ENCODE peak calls at places on chromosomes 13 and 19, in four cellular contexts. T is IMR-90, L is A549, A is HCT116. I is an unnamed sample.

GRCh38 chr19:19643158-19644053 is at the start of gene GMIP:
- DNase-seq in L (peak), A (peak), T (peak), I (no peak)

GRCh38 chr13:45492538-45492937 is 27.8 kb downstream of the COG3 start:
- DNase-seq in T (peak), L (no peak), A (no peak), I (no peak)

GRCh38 chr13:40483601-40484000 is 182.8 kb downstream of the FOXO1 start:
- DNase-seq in L (no peak), T (no peak), A (no peak), I (no peak)

GRCh38 chr13:113565526-113566226 is 18.9 kb upstream of the TFDP1 start:
- DNase-seq in L (no peak), T (no peak), A (no peak), I (no peak)

GRCh38 chr19:23822735-23823134 is 64.0 kb upstream of the ZNF681 start:
- DNase-seq in L (no peak), A (no peak), T (no peak), I (no peak)

GRCh38 chr19:36215276-36216171 is 618 bp downstream of the ZNF146 start:
- DNase-seq in T (peak), A (no peak), L (peak), I (no peak)

GRCh38 chr13:113656015-113656588 is 1.9 kb downstream of the ATP4B start:
- DNase-seq in L (no peak), A (no peak), T (no peak), I (no peak)

GRCh38 chr19:18932216-18932841 is 8.7 kb downstream of the HOMER3 start:
- DNase-seq in A (peak), T (no peak), L (peak), I (no peak)

GRCh38 chr19:771332-771785 is 20.4 kb downstream of the MISP start:
- DNase-seq in A (peak), T (peak), L (no peak), I (no peak)

GRCh38 chr19:15529774-15530372 is 21.5 kb downstream of the CYP4F22 start:
- DNase-seq in A (no peak), L (no peak), T (no peak), I (no peak)

GRCh38 chr19:38785187-38785699 is 3.8 kb upstream of the LGALS7B start:
- DNase-seq in A (no peak), T (no peak), L (no peak), I (no peak)

DNA sequence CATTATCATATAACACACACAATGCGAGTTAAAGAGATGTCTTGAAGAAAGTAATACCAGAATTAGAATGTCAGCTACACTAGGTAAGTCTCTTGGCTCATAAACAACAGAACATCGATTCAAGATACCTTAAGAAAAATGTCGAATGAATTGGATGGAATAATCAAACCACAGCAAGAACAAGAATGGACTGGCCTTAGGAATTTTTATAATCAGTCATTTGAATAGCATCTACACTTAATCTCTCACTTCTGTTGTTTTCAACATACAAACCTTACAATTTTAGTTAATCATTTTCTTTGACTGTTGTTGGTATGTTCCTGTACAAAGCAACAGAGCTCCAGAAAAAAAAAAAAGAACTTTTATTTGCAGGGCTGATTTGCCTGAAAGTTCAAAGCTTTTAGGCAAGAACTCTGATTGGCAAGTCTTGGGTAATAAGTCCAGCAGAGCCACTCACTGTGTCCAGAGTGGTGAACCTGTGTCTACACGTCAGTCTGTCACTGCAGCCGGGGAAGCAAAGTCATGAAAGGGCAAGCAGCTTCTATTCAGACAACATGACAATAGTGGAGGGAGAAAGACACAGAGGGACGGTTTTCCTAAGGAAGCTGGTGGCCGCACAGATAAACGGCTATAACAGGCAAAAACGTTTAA is 1026.1 kb upstream of the MIR17HG start:
- DNase-seq in L (no peak), T (no peak), A (no peak), I (no peak)
- TF ChIP-seq CEBPB in L (no peak), T (no peak), A (no peak), I (no peak)

GRCh38 chr13:33544308-33544707 is 258.8 kb upstream of the STARD13 start:
- DNase-seq in A (no peak), L (no peak), T (no peak), I (no peak)

GRCh38 chr13:33542309-33543088 is 256.9 kb upstream of the STARD13 start:
- DNase-seq in T (peak), A (peak), L (peak), I (peak)

GRCh38 chr13:33543631-33544030 is 258.1 kb upstream of the STARD13 start:
- DNase-seq in A (no peak), T (no peak), L (no peak), I (no peak)

GRCh38 chr13:33541962-33542308 is 256.4 kb upstream of the STARD13 start:
- DNase-seq in A (no peak), L (no peak), T (no peak), I (no peak)

GRCh38 chr13:33543089-33543459 is 257.5 kb upstream of the STARD13 start:
- DNase-seq in L (no peak), A (no peak), T (no peak), I (no peak)
- TF ChIP-seq CEBPB in L (no peak), A (peak), T (no peak), I (no peak)

DNA sequence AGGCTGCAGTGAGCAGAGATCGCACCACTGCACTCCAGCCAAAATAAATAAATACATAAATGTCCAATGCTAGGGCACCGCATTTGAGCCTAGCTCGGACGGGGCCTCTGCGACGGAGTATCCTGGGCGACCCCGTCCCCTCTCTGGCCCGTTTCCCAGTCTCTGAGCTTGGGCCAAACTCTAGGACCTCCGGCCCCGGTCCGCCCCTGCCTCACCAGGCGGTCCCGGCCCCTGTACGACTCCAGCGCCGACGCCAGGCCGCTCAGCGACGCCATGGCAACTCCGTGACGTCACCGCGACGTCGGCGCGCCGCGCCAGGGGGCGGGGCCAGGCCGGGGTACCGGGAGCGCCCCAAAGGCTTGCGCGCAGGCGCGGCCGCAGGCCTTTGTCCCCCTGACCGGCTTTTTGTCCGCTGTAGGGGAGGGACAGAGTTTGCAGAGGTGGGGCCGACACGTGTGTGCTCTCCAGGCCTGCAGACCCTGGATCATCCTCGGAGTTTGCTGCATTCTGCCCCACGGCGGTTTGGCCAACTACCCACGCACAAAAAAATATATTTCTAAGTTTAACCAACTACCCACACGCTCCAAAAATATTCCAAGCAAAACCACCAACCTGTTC is at the start of gene PEX11G:
- DNase-seq in L (peak), A (peak), T (peak), I (peak)
- TF ChIP-seq CEBPB in L (no peak), A (no peak), T (no peak), I (no peak)

GRCh38 chr19:17312481-17313113 is 3.2 kb downstream of the DDA1 start:
- DNase-seq in A (no peak), T (no peak), L (no peak), I (no peak)
- TF ChIP-seq CEBPB in A (no peak), T (no peak), L (no peak), I (no peak)

GRCh38 chr13:98532254-98532653 is 44.7 kb downstream of the STK24 start:
- DNase-seq in T (no peak), A (no peak), L (no peak), I (no peak)

GRCh38 chr13:98529171-98529570 is 47.7 kb downstream of the STK24 start:
- DNase-seq in A (no peak), T (no peak), L (no peak), I (no peak)

GRCh38 chr13:98528663-98529064 is 48.2 kb downstream of the STK24 start:
- DNase-seq in L (no peak), T (peak), A (no peak), I (no peak)

GRCh38 chr13:98527526-98527925 is 49.4 kb downstream of the STK24 start:
- DNase-seq in A (no peak), T (no peak), L (no peak), I (no peak)

GRCh38 chr13:98530236-98530635 is 46.7 kb downstream of the STK24 start:
- DNase-seq in A (no peak), T (no peak), L (no peak), I (no peak)
- TF ChIP-seq CEBPB in A (no peak), T (no peak), L (no peak), I (no peak)

DNA sequence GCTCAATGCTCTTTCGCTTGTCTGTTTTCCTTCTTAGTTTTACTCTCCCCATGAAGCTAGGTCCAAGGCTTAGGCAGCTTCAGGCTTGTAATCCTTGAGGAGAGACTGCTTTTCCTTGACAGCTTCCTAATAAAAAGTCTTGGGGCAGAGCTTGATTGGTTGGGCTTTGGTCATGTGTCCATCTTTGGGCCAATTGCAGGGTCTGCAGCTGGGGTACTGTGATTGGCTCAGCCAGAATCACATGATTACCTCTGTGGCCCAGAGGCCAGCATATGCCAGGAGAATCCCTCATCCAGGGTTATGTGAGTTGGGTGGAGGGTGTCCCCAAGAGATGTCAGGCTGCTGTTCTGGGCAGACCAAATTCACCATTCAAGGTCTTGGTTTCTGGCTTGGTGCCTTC is 8.1 kb downstream of the KLK1 start:
- DNase-seq in T (no peak), L (no peak), A (no peak), I (no peak)
- TF ChIP-seq CEBPB in T (no peak), L (no peak), A (no peak), I (no peak)

DNA sequence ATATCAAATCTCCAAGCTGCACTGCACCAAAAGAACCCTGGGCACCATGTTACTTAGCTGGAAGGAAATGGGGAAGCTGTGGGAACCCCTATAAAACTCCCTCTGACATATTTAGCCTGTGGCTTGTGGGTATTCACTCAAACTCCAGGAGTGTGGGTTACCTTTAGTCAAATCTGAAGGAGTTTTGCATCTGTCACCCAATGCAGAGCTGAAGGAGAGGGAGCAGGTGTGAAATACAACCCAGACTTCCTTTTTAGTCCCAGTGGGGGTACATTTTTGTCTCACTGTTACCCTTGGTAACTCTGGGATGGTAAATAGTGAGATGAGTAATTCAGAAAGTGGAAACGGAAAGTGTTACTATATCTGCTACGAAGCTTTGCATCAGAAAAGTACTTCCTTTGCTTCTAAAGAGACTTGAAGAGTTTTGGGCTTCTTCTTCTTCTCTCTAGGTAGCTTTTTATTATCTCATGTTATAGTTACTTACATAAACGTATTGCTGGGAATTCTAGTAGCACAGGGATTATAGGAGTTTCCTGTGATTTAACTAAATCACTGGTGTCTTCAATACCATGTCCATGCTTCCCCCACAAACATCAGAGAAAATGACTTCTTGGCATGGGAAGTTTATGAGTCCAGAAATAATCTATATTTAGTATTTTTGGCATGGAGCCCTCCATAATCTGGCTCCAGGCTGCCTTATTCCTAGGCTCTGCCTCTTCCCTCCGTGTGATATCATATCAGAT is 105.9 kb downstream of the AKAP11 start:
- DNase-seq in A (no peak), T (no peak), L (no peak), I (peak)
- TF ChIP-seq CEBPB in A (no peak), T (no peak), L (no peak), I (peak)